ENCODE peak calls at places on chromosomes 3 and 15, in five cellular contexts. U is B cell, A is NCI-H345, J is mesendoderm, V is GM10248. C is an unnamed sample.

GRCh38 chr3:41169038-41169437 is 30.3 kb upstream of the CTNNB1 start:
- DNase-seq in V (no peak), U (no peak), A (no peak), J (no peak), C (no peak)

GRCh38 chr3:134955874-134956273 is 160.8 kb downstream of the EPHB1 start:
- DNase-seq in J (no peak), V (no peak), U (no peak), A (no peak), C (no peak)

GRCh38 chr15:38748710-38749109 is 184.1 kb upstream of the RASGRP1 start:
- DNase-seq in J (no peak), A (no peak), U (no peak), V (no peak), C (no peak)

GRCh38 chr3:161939919-161940693 is 443.5 kb downstream of the OTOL1 start:
- DNase-seq in J (no peak), V (no peak), U (no peak), A (no peak), C (no peak)

GRCh38 chr3:10122724-10123123 is 7.2 kb downstream of the BRK1 start:
- DNase-seq in U (no peak), J (no peak), A (no peak), V (no peak), C (no peak)

GRCh38 chr3:13025090-13025489 is 48.1 kb downstream of the IQSEC1 start:
- DNase-seq in U (no peak), A (no peak), V (no peak), J (no peak), C (no peak)

GRCh38 chr15:65330934-65331645 is 26.6 kb downstream of the RNU5B-1 start:
- DNase-seq in U (no peak), A (no peak), V (no peak), J (no peak), C (no peak)

GRCh38 chr3:83435173-83435572 is 1523.6 kb upstream of the CADM2 start:
- DNase-seq in A (no peak), V (no peak), J (peak; percentile 6), U (no peak), C (no peak)

GRCh38 chr3:17605934-17606333 is 136.5 kb downstream of the TBC1D5 start:
- DNase-seq in U (no peak), V (no peak), A (no peak), J (no peak), C (no peak)

GRCh38 chr15:76198456-76199105 is 112.7 kb downstream of the ETFA start:
- DNase-seq in J (no peak), A (no peak), V (no peak), U (no peak), C (no peak)

GRCh38 chr3:57168151-57168550 is 3.0 kb upstream of the IL17RD start:
- DNase-seq in U (no peak), A (no peak), J (no peak), V (no peak), C (no peak)

GRCh38 chr3:124774841-124775402 is 44.7 kb downstream of the UMPS start:
- DNase-seq in U (no peak), A (no peak), V (no peak), J (no peak), C (no peak)

GRCh38 chr3:85589145-85589544 is 630.4 kb downstream of the CADM2 start:
- DNase-seq in V (no peak), U (no peak), A (no peak), J (no peak), C (no peak)

GRCh38 chr3:53680026-53680425 is 166.2 kb downstream of the CHDH start:
- DNase-seq in U (no peak), V (no peak), J (peak; percentile 74), A (no peak), C (peak; percentile 43)

GRCh38 chr3:28134792-28135375 is 106.5 kb upstream of the CMC1 start:
- DNase-seq in A (no peak), V (no peak), U (no peak), J (peak; percentile 6), C (no peak)

GRCh38 chr3:137709011-137709601 is 55.0 kb upstream of the SOX14 start:
- DNase-seq in U (no peak), J (peak; percentile 57), V (peak; percentile 20), A (peak; percentile 12), C (peak; percentile 71)

GRCh38 chr15:44102675-44103254 is 92.3 kb downstream of the FRMD5 start:
- DNase-seq in J (no peak), V (no peak), U (no peak), A (no peak), C (no peak)

GRCh38 chr15:63918317-63918672 is 84.5 kb upstream of the HERC1 start:
- DNase-seq in V (no peak), A (peak; percentile 79), U (no peak), J (no peak), C (peak; percentile 45)

GRCh38 chr3:101127991-101128390 is 134.8 kb upstream of the ABI3BP start:
- DNase-seq in A (no peak), J (no peak), V (no peak), U (no peak), C (no peak)

GRCh38 chr15:28191832-28192231 is 92.7 kb upstream of the OCA2 start:
- DNase-seq in A (no peak), U (no peak), V (no peak), J (peak; percentile 41), C (peak; percentile 40)

GRCh38 chr3:163043074-163043473 is 1546.5 kb downstream of the OTOL1 start:
- DNase-seq in U (no peak), A (no peak), J (peak; percentile 53), V (no peak), C (peak; percentile 28)

GRCh38 chr3:11610044-11610671 is 33.6 kb downstream of the VGLL4 start:
- DNase-seq in U (no peak), V (no peak), A (no peak), J (no peak), C (no peak)

GRCh38 chr3:137642305-137642704 is 121.8 kb upstream of the SOX14 start:
- DNase-seq in A (no peak), U (no peak), J (peak; percentile 85), V (no peak), C (peak; percentile 24)

GRCh38 chr15:41965441-41966413 is 6.6 kb downstream of the EHD4 start:
- DNase-seq in A (no peak), J (peak; percentile 78), U (no peak), V (no peak), C (peak; percentile 21)

GRCh38 chr3:182500294-182500693 is 293.0 kb upstream of the ATP11B start:
- DNase-seq in U (no peak), V (no peak), A (no peak), J (peak; percentile 39), C (peak; percentile 90)

GRCh38 chr3:52682016-52682415 is 3.7 kb downstream of the PBRM1 start:
- DNase-seq in J (peak; percentile 72), U (no peak), V (no peak), A (no peak), C (peak; percentile 42)

GRCh38 chr15:72934006-72934405 is 118.3 kb upstream of the NEO1 start:
- DNase-seq in V (no peak), A (no peak), U (no peak), J (no peak), C (no peak)

GRCh38 chr3:36175113-36175812 is 205.0 kb upstream of the STAC start:
- DNase-seq in U (no peak), V (no peak), J (no peak), A (peak; percentile 74), C (no peak)

GRCh38 chr3:18841422-18842343 is 306.6 kb upstream of the KCNH8 start:
- DNase-seq in A (no peak), J (no peak), V (no peak), U (no peak), C (no peak)

GRCh38 chr3:178022599-178022998 is 513.6 kb upstream of the KCNMB2 start:
- DNase-seq in V (no peak), J (peak; percentile 14), A (no peak), U (no peak), C (no peak)

GRCh38 chr3:40895109-40895508 is 304.2 kb upstream of the CTNNB1 start:
- DNase-seq in V (no peak), J (no peak), U (no peak), A (no peak), C (no peak)

GRCh38 chr15:47718474-47719440 is 1.5 kb downstream of the SEMA6D start:
- DNase-seq in A (peak; percentile 47), J (no peak), V (peak; percentile 28), U (no peak), C (peak; percentile 40)

GRCh38 chr15:99454941-99455795 is 110.6 kb upstream of the MEF2A start:
- DNase-seq in A (no peak), U (no peak), V (peak; percentile 11), J (peak; percentile 25), C (no peak)

GRCh38 chr3:37736632-37737031 is 125.0 kb upstream of the CTDSPL start:
- DNase-seq in A (no peak), J (no peak), U (peak; percentile 8), V (peak; percentile 35), C (no peak)

GRCh38 chr3:155416500-155417118 is 123.1 kb upstream of the STRIT1 start:
- DNase-seq in J (no peak), V (no peak), A (no peak), U (no peak), C (no peak)

GRCh38 chr15:98419173-98419814 is 229.0 kb upstream of the IGF1R start:
- DNase-seq in V (no peak), U (no peak), A (no peak), J (peak; percentile 74), C (no peak)

C was measured in GM23338.